ENCODE peak calls at places on chromosomes 7 and 10, in eight cellular contexts. Z is caudate nucleus; M is central memory CD4-positive, alpha-beta T cell; O is GM20000; I is SHP77; W is HEK293T; Q is kidney epithelial cell; R is GM12865. N is an unnamed sample.

GRCh38 chr7:36128448-36129047 is 24.5 kb upstream of the EEPD1 start:
- DNase-seq in Z (no peak), M (no peak), O (no peak), I (peak; percentile 53), W (peak; percentile 57), Q (peak; percentile 81), R (no peak), N (no peak)

GRCh38 chr7:94250124-94250523 is 144.6 kb upstream of the COL1A2 start:
- DNase-seq in Z (no peak), M (no peak), O (no peak), I (no peak), W (no peak), Q (no peak), R (no peak), N (no peak)

GRCh38 chr10:36608251-36608650 is 517.1 kb upstream of the ANKRD30A start:
- DNase-seq in Z (no peak), M (no peak), O (no peak), I (no peak), W (no peak), Q (no peak), R (no peak), N (no peak)

GRCh38 chr7:135599471-135599870 is 41.8 kb downstream of the NUP205 start:
- DNase-seq in Z (no peak), M (no peak), O (no peak), I (no peak), W (no peak), Q (no peak), R (no peak), N (no peak)

GRCh38 chr7:103870664-103871063 is 118.8 kb downstream of the RELN start:
- DNase-seq in Z (no peak), M (no peak), O (no peak), I (no peak), W (no peak), Q (no peak), R (no peak), N (no peak)

GRCh38 chr10:50614444-50615137 is 9.2 kb downstream of the SGMS1 start:
- DNase-seq in Z (no peak), M (no peak), O (no peak), I (no peak), W (peak; percentile 51), Q (no peak), R (peak; percentile 71), N (peak; percentile 27)

GRCh38 chr10:86651631-86652331 is 2.6 kb upstream of the OPN4 start:
- DNase-seq in Z (no peak), M (no peak), O (no peak), I (no peak), W (no peak), Q (no peak), R (no peak), N (no peak)

GRCh38 chr10:70757856-70758255 is 27.3 kb downstream of the TBATA start:
- DNase-seq in Z (no peak), M (no peak), O (no peak), I (no peak), W (no peak), Q (no peak), R (no peak), N (no peak)

GRCh38 chr7:114481995-114482394 is 67.4 kb downstream of the FOXP2 start:
- DNase-seq in Z (no peak), M (no peak), O (no peak), I (peak; percentile 21), W (no peak), Q (no peak), R (no peak), N (no peak)

GRCh38 chr10:109914966-109915365 is 8.3 kb downstream of the XPNPEP1 start:
- DNase-seq in Z (no peak), M (peak; percentile 62), O (no peak), I (no peak), W (no peak), Q (peak; percentile 86), R (peak; percentile 51), N (no peak)

GRCh38 chr10:95319239-95319638 is 28.4 kb upstream of the PDLIM1 start:
- DNase-seq in Z (no peak), M (no peak), O (no peak), I (no peak), W (no peak), Q (no peak), R (no peak), N (no peak)

GRCh38 chr10:96082153-96082552 is 38.8 kb downstream of the CCNJ start:
- DNase-seq in Z (no peak), M (no peak), O (no peak), I (no peak), W (no peak), Q (no peak), R (peak; percentile 19), N (no peak)

GRCh38 chr7:149827089-149827981 is 10.8 kb upstream of the ZNF862 start:
- DNase-seq in Z (no peak), M (no peak), O (no peak), I (no peak), W (no peak), Q (no peak), R (no peak), N (no peak)

GRCh38 chr10:116712499-116712898 is 29.9 kb downstream of the HSPA12A start:
- DNase-seq in Z (no peak), M (no peak), O (no peak), I (no peak), W (no peak), Q (no peak), R (no peak), N (no peak)

GRCh38 chr10:118983263-118983662 is 46.3 kb upstream of the NANOS1 start:
- DNase-seq in Z (no peak), M (no peak), O (no peak), I (no peak), W (no peak), Q (no peak), R (peak; percentile 66), N (no peak)

GRCh38 chr10:4194231-4194630 is 409.2 kb upstream of the KLF6 start:
- DNase-seq in Z (no peak), M (no peak), O (no peak), I (no peak), W (no peak), Q (no peak), R (no peak), N (no peak)

GRCh38 chr10:25080880-25081581 is 64.6 kb downstream of the THNSL1 start:
- DNase-seq in Z (peak; percentile 75), M (peak; percentile 41), O (peak; percentile 61), I (peak; percentile 68), W (peak; percentile 76), Q (peak; percentile 49), R (peak; percentile 73), N (peak; percentile 93)

GRCh38 chr7:121428857-121429489 is 32.9 kb upstream of the FAM3C start:
- DNase-seq in Z (no peak), M (no peak), O (no peak), I (no peak), W (no peak), Q (peak; percentile 77), R (no peak), N (no peak)

GRCh38 chr10:130557181-130557580 is 421.0 kb downstream of the GLRX3 start:
- DNase-seq in Z (no peak), M (no peak), O (no peak), I (no peak), W (no peak), Q (no peak), R (no peak), N (no peak)

GRCh38 chr7:104445393-104445792 is 117.0 kb downstream of the LHFPL3 start:
- DNase-seq in Z (no peak), M (no peak), O (no peak), I (no peak), W (no peak), Q (no peak), R (no peak), N (no peak)

GRCh38 chr10:48466611-48467240 is 138.1 kb downstream of the ARHGAP22 start:
- DNase-seq in Z (no peak), M (no peak), O (no peak), I (no peak), W (no peak), Q (no peak), R (no peak), N (no peak)

GRCh38 chr7:80346704-80347103 is 165.2 kb downstream of the GNAT3 start:
- DNase-seq in Z (no peak), M (no peak), O (no peak), I (no peak), W (no peak), Q (peak; percentile 86), R (no peak), N (no peak)

GRCh38 chr10:12985347-12985746 is 16.2 kb downstream of the CCDC3 start:
- DNase-seq in Z (no peak), M (no peak), O (no peak), I (no peak), W (no peak), Q (no peak), R (no peak), N (no peak)

GRCh38 chr7:70540641-70541040 is 591.3 kb upstream of the GALNT17 start:
- DNase-seq in Z (no peak), M (no peak), O (no peak), I (no peak), W (no peak), Q (no peak), R (no peak), N (no peak)

GRCh38 chr7:134943785-134944400 is 42.4 kb upstream of the AGBL3 start:
- DNase-seq in Z (no peak), M (no peak), O (peak; percentile 66), I (peak; percentile 4), W (peak; percentile 43), Q (no peak), R (peak; percentile 72), N (no peak)

GRCh38 chr7:112211348-112211907 is 4.9 kb downstream of the ZNF277 start:
- DNase-seq in Z (no peak), M (no peak), O (no peak), I (no peak), W (no peak), Q (peak; percentile 74), R (no peak), N (no peak)

GRCh38 chr10:81157649-81158048 is 619.9 kb downstream of the SH2D4B start:
- DNase-seq in Z (no peak), M (no peak), O (no peak), I (no peak), W (no peak), Q (no peak), R (no peak), N (no peak)

GRCh38 chr10:77837248-77837924 is 89.2 kb downstream of the DLG5 start:
- DNase-seq in Z (no peak), M (peak; percentile 72), O (peak; percentile 85), I (no peak), W (peak; percentile 46), Q (no peak), R (peak; percentile 93), N (peak; percentile 59)

GRCh38 chr7:149856-150636 is 42.3 kb upstream of the FAM20C start:
- DNase-seq in Z (peak; percentile 55), M (peak; percentile 3), O (no peak), I (no peak), W (peak; percentile 28), Q (no peak), R (peak; percentile 46), N (no peak)

GRCh38 chr7:100166966-100167911 is 1.2 kb downstream of the GAL3ST4 start:
- DNase-seq in Z (no peak), M (no peak), O (peak; percentile 40), I (no peak), W (no peak), Q (no peak), R (no peak), N (no peak)

GRCh38 chr7:114901771-114902170 is 20.1 kb upstream of the MDFIC start:
- DNase-seq in Z (no peak), M (no peak), O (no peak), I (no peak), W (no peak), Q (no peak), R (no peak), N (no peak)

GRCh38 chr7:16071246-16071857 is 350.0 kb downstream of the CRPPA start:
- DNase-seq in Z (no peak), M (peak; percentile 21), O (peak; percentile 21), I (peak; percentile 92), W (peak; percentile 53), Q (no peak), R (peak; percentile 59), N (peak; percentile 65)

GRCh38 chr7:157513162-157513621 is 176.4 kb downstream of the DNAJB6 start:
- DNase-seq in Z (no peak), M (no peak), O (no peak), I (no peak), W (no peak), Q (no peak), R (no peak), N (no peak)

GRCh38 chr7:34389332-34390078 is 268.5 kb upstream of the NPSR1 start:
- DNase-seq in Z (no peak), M (no peak), O (no peak), I (no peak), W (no peak), Q (no peak), R (no peak), N (no peak)

N was measured in HAP-1.